ENCODE peak calls at places on chromosome 18, in five cellular contexts. D is trophoblast cell, X is H1, O is neuronal stem cell, E is mesenchymal stem cell. N is an unnamed sample.

GRCh38 chr18:78564030-78564429 is 415.6 kb upstream of the SALL3 start:
- DNase-seq in D (no peak), E (no peak), O (no peak), X (no peak), N (no peak)

GRCh38 chr18:61337527-61337926 is 4.3 kb downstream of the CDH20 start:
- DNase-seq in E (no peak), D (no peak), X (no peak), O (no peak), N (no peak)

GRCh38 chr18:13446581-13447470 is 228.3 kb downstream of the LDLRAD4 start:
- DNase-seq in E (no peak), D (peak), X (no peak), O (no peak), N (peak)

GRCh38 chr18:79681484-79682387 is 2.1 kb downstream of the CTDP1 start:
- DNase-seq in E (no peak), O (no peak), D (no peak), X (no peak), N (no peak)

GRCh38 chr18:10020176-10020575 is 106.4 kb downstream of the VAPA start:
- DNase-seq in D (no peak), X (no peak), E (peak), O (no peak), N (no peak)

GRCh38 chr18:8754995-8755955 is 49.9 kb downstream of the MTCL1 start:
- DNase-seq in E (no peak), O (no peak), D (no peak), X (no peak), N (no peak)

GRCh38 chr18:5914016-5914415 is 18.7 kb upstream of the TMEM200C start:
- DNase-seq in E (no peak), O (no peak), D (no peak), X (no peak), N (no peak)

GRCh38 chr18:42520074-42520473 is 565.0 kb downstream of the PIK3C3 start:
- DNase-seq in D (no peak), X (no peak), O (no peak), E (no peak), N (no peak)

GRCh38 chr18:43081396-43081795 is 34.1 kb downstream of the RIT2 start:
- DNase-seq in O (no peak), X (no peak), D (no peak), E (no peak), N (no peak)

GRCh38 chr18:12657048-12657848 is 659 bp downstream of the SPIRE1 start:
- DNase-seq in X (no peak), D (peak), O (peak), E (peak), N (peak)

GRCh38 chr18:8162797-8163196 is 446.4 kb upstream of the RAB12 start:
- DNase-seq in O (no peak), D (no peak), E (no peak), X (no peak), N (no peak)

GRCh38 chr18:77899972-77900754 is 650.5 kb downstream of the GALR1 start:
- DNase-seq in X (no peak), O (peak), E (peak), D (no peak), N (peak)

GRCh38 chr18:38545071-38545470 is 979.5 kb upstream of the CELF4 start:
- DNase-seq in E (peak), D (no peak), O (no peak), X (no peak), N (peak)

GRCh38 chr18:478679-479078 is 21.8 kb downstream of the COLEC12 start:
- DNase-seq in E (peak), X (no peak), O (no peak), D (no peak), N (no peak)

GRCh38 chr18:68215931-68216330 is 499.0 kb downstream of the TMX3 start:
- DNase-seq in X (no peak), E (peak), O (no peak), D (peak), N (no peak)

GRCh38 chr18:45355944-45356520 is 259.2 kb upstream of the SLC14A2 start:
- DNase-seq in O (no peak), D (no peak), E (no peak), X (no peak), N (no peak)

GRCh38 chr18:45349447-45349846 is 265.8 kb upstream of the SLC14A2 start:
- DNase-seq in X (no peak), E (no peak), D (no peak), O (no peak), N (no peak)

GRCh38 chr18:45352874-45353273 is 262.4 kb upstream of the SLC14A2 start:
- DNase-seq in E (no peak), D (no peak), X (no peak), O (no peak), N (no peak)

GRCh38 chr18:45357681-45358470 is 257.4 kb upstream of the SLC14A2 start:
- DNase-seq in E (no peak), X (no peak), O (no peak), D (no peak), N (no peak)

DNA sequence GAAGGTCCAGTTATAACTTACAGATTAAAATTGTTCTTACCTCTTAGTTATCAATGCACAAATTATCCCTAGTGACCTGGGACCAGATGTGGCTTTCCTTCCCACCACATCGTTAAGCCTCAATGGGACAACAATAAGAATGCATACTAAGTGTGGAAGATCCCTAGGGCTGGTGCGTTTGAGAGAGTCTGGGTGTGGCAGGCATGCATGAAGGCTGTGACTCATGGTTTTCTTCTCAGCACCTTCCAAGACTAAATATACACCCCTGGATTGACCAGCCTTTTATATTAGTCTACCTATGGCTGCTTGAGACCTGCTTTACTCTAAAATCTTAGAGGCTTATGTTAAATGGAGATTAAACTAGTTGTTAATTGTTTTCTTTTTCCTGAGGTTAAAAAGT is 261.7 kb upstream of the SLC14A2 start:
- DNase-seq in D (no peak), X (no peak), O (no peak), E (no peak), N (no peak)
- H3K27ac ChIP-seq in D (no peak), X (no peak), O (no peak), E (no peak), N (no peak)

GRCh38 chr18:55998071-55998522 is 410.1 kb upstream of the TCF4 start:
- DNase-seq in X (no peak), D (no peak), E (peak), O (peak), N (peak)
- H3K4me2 ChIP-seq in X (peak), D (no peak), E (peak), O (peak), N (no peak)

GRCh38 chr18:66156946-66157687 is 406.3 kb downstream of the CDH7 start:
- DNase-seq in E (no peak), D (no peak), O (no peak), X (no peak), N (no peak)

GRCh38 chr18:66160007-66160406 is 409.2 kb downstream of the CDH7 start:
- DNase-seq in D (no peak), O (no peak), X (no peak), E (no peak), N (no peak)

GRCh38 chr18:66159451-66159850 is 408.6 kb downstream of the CDH7 start:
- DNase-seq in E (no peak), X (no peak), D (no peak), O (no peak), N (no peak)
- H2BK12ac ChIP-seq in E (no peak), X (no peak), D (no peak), O (no peak), N (no peak)

GRCh38 chr18:11042247-11042646 is 107.1 kb downstream of the PIEZO2 start:
- DNase-seq in E (peak), D (no peak), O (no peak), X (no peak), N (no peak)
- H3K27ac ChIP-seq in E (no peak), D (no peak), O (no peak), X (no peak), N (no peak)

GRCh38 chr18:35185771-35186170 is 55.1 kb upstream of the ZNF397 start:
- DNase-seq in E (no peak), O (no peak), X (no peak), D (no peak), N (no peak)
- H3K4me2 ChIP-seq in E (no peak), O (no peak), X (no peak), D (no peak), N (no peak)

GRCh38 chr18:33781429-33781828 is 203.4 kb downstream of the ASXL3 start:
- DNase-seq in D (no peak), X (no peak), E (no peak), O (no peak), N (no peak)
- H2BK12ac ChIP-seq in D (no peak), X (no peak), E (no peak), O (no peak), N (no peak)

DNA sequence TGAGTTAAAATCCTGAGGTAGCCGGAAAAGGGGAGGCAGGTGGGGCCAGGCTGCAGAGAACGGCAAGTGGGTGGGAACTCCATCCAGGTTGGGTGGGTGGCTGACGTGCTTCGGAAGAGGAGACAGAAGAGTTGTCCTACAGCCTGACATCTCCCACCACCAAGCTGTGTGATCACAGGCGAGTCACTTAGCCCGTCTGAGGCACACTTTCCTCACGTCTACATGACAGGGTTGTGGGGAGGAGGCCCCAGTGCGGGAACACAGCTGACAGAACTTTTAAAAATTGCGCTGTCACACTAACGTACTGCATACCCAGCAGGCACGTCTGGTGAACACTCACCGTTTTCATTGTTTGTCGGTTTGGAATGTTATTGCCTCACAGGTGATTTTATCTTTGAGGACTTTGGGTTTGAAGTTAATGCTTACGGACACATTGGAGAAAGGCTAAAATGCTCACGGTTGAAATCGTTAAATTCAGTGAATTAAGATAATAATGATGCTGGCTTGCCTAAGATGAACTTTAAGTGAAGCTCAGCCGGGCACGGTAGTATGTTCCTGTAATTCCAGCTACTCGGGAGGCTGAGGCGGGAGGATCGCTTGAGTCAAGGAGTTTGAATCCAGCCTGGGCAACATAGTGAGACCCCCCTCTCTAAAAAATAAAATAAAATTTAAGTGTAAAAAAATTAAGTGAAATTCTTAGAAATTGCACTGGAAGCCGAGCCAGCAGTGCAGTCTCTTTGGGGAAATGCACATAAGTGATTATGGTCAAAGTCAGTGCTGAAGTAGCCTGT is 8.9 kb downstream of the EMILIN2 start:
- DNase-seq in E (no peak), X (no peak), D (peak), O (no peak), N (no peak)
- H3K27ac ChIP-seq in E (no peak), X (no peak), D (peak), O (no peak), N (no peak)

GRCh38 chr18:55316615-55317184 is 271.3 kb downstream of the TCF4 start:
- DNase-seq in X (no peak), D (no peak), O (no peak), E (no peak), N (no peak)
- H3K4me2 ChIP-seq in X (no peak), D (no peak), O (no peak), E (no peak), N (no peak)

GRCh38 chr18:23998018-23998417 is 16.5 kb upstream of the TTC39C start:
- DNase-seq in D (no peak), X (no peak), O (no peak), E (no peak), N (no peak)

GRCh38 chr18:23992941-23993280 is 21.6 kb upstream of the TTC39C start:
- DNase-seq in D (no peak), E (no peak), X (no peak), O (no peak), N (no peak)

GRCh38 chr18:23995180-23995579 is 19.4 kb upstream of the TTC39C start:
- DNase-seq in X (no peak), D (no peak), O (no peak), E (no peak), N (no peak)

GRCh38 chr18:23992119-23992940 is 22.2 kb upstream of the TTC39C start:
- DNase-seq in D (no peak), E (no peak), X (no peak), O (no peak), N (no peak)

DNA sequence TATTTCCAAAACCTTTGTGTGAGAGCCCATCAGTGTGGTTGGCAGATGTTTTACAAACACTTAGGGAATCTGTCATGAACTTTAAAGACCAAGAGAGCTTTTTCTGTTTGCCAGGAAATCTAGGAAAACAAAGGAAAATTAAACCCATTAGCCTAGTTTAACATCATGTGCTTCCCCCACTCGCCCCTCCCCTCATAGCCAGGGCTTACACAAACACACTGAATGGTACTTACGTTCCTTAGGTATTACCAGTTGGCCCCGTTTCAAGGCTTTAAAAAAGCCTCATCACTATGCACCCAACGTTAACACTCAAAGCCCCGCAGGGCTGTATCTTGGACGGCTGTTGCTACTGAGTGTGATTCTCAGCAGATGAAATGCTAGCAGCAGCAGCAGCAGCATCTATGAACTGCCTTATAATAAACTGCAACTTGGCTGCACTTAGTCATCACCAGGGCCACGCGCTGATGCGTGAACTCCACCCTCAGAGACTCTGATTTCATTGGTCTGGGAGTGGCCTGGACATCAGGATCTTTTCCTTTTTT is 20.1 kb upstream of the TTC39C start:
- DNase-seq in E (peak), X (no peak), D (peak), O (no peak), N (no peak)
- H2BK12ac ChIP-seq in E (no peak), X (no peak), D (no peak), O (no peak), N (no peak)

GRCh38 chr18:31050635-31051034 is 8.1 kb upstream of the DSC3 start:
- DNase-seq in O (no peak), E (no peak), D (no peak), X (no peak), N (no peak)
- H3K27ac ChIP-seq in O (no peak), E (no peak), D (no peak), X (no peak), N (no peak)